ENCODE peak calls at places on chromosomes 5 and 9, in eight cellular contexts. K, W, R, D, A, M, J and O are unnamed samples.

GRCh38 chr9:15735083-15735974 is 182.5 kb downstream of the CCDC171 start:
- DNase-seq in K (no peak), W (peak), R (no peak), D (no peak), A (peak), M (no peak), J (no peak), O (no peak)

GRCh38 chr9:131747352-131747751 is 7.5 kb upstream of the RAPGEF1 start:
- DNase-seq in K (no peak), W (peak), R (peak), D (peak), A (peak), M (no peak), J (no peak), O (no peak)

GRCh38 chr5:3349704-3350565 is 245.7 kb upstream of the IRX1 start:
- DNase-seq in K (no peak), W (no peak), R (peak), D (no peak), A (no peak), M (no peak), J (no peak), O (no peak)

GRCh38 chr5:32612134-32612888 is 27.0 kb downstream of the SUB1 start:
- DNase-seq in K (no peak), W (peak), R (no peak), D (no peak), A (peak), M (no peak), J (no peak), O (no peak)

GRCh38 chr9:91711755-91712591 is 238.1 kb downstream of the ROR2 start:
- DNase-seq in K (no peak), W (peak), R (no peak), D (no peak), A (no peak), M (no peak), J (no peak), O (peak)

GRCh38 chr9:35106343-35106730 is 3.4 kb upstream of the STOML2 start:
- DNase-seq in K (no peak), W (no peak), R (peak), D (no peak), A (no peak), M (no peak), J (no peak), O (peak)

GRCh38 chr5:14444988-14445387 is 136.6 kb upstream of the OTULINL start:
- DNase-seq in K (no peak), W (no peak), R (no peak), D (no peak), A (no peak), M (no peak), J (no peak), O (no peak)

GRCh38 chr5:53936481-53937352 is 373.7 kb downstream of the ARL15 start:
- DNase-seq in K (no peak), W (no peak), R (peak), D (no peak), A (no peak), M (no peak), J (no peak), O (no peak)

GRCh38 chr5:112957970-112958773 is 18.4 kb upstream of the DCP2 start:
- DNase-seq in K (no peak), W (peak), R (peak), D (no peak), A (peak), M (no peak), J (peak), O (no peak)

GRCh38 chr9:134942011-134942410 is 24.3 kb upstream of the FCN1 start:
- DNase-seq in K (peak), W (no peak), R (no peak), D (no peak), A (no peak), M (no peak), J (peak), O (no peak)

GRCh38 chr9:92666912-92667532 is 2.9 kb downstream of the IPPK start:
- DNase-seq in K (peak), W (no peak), R (peak), D (no peak), A (no peak), M (no peak), J (peak), O (no peak)

GRCh38 chr5:1105350-1106265 is 6.3 kb downstream of the SLC12A7 start:
- DNase-seq in K (no peak), W (no peak), R (no peak), D (no peak), A (no peak), M (no peak), J (no peak), O (peak)

GRCh38 chr9:34647651-34648050 is 1.2 kb downstream of the GALT start:
- DNase-seq in K (no peak), W (no peak), R (peak), D (no peak), A (no peak), M (no peak), J (no peak), O (no peak)

GRCh38 chr9:96062854-96063253 is 187.4 kb downstream of the ERCC6L2 start:
- DNase-seq in K (no peak), W (no peak), R (no peak), D (no peak), A (no peak), M (no peak), J (no peak), O (no peak)

GRCh38 chr9:113164536-113165300 is 13.9 kb downstream of the SLC31A2 start:
- DNase-seq in K (no peak), W (peak), R (peak), D (no peak), A (peak), M (no peak), J (peak), O (no peak)

GRCh38 chr9:134689320-134690181 is 47.9 kb downstream of the COL5A1 start:
- DNase-seq in K (peak), W (peak), R (peak), D (peak), A (no peak), M (peak), J (peak), O (peak)

GRCh38 chr5:7329712-7330111 is 66.2 kb upstream of the ADCY2 start:
- DNase-seq in K (no peak), W (no peak), R (no peak), D (no peak), A (no peak), M (no peak), J (no peak), O (no peak)

GRCh38 chr5:141476132-141476909 is 555 bp downstream of the PCDHGC3 start:
- DNase-seq in K (no peak), W (peak), R (peak), D (peak), A (peak), M (peak), J (peak), O (peak)

DNA sequence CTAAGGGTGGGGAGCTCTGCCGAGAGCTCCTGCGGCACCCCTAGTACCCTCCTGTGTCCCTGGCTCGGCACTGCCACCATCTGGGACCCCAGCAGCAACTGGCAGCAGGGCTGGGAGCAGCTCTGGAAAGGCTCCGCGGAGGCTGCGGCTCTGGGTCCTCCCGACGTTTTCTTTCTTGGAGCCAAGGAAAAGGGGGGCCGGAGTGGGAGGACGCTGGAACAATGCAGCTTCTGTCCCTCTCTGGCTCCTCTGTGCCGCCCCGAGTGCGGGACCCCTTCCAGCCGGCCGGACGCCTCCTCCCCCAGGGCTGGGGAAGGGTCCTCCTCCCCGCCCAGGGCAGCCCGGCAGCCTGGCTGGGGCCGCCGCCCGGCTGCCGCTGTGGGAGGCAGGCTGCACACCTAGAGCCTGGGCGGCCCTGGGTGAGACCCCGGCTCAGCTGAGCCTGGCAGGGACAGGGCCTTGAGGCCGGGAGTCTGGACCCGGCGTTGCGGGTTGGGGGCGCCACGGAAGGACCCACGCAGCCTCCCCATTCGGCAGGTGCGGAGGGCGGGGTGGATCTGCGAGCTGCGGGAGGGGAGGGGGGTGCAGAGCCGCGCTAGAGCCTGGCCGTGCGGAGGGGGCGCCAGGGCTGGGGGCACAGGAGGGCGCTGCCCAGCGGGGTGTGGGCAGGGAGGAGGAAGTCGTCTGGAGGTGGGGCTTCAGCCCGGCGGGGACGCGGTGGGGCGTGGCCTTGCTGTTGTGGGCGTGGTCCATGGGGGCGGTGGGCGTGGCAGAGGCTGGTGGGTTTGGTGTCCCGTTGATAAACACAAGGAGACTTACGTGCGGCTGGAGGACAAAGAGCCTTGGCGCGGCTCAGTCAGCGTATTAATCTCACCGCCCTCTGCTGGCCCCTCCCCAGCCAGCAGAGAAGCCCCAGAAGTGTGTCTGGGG is 15.1 kb downstream of the GPSM1 start:
- DNase-seq in K (no peak), W (peak), R (peak), D (peak), A (peak), M (peak), J (peak), O (peak)
- TF ChIP-seq CTCF in K (no peak), W (no peak), R (no peak), D (peak), A (no peak), M (no peak), J (no peak), O (no peak)

GRCh38 chr9:136268776-136269175 is 23.2 kb upstream of the QSOX2 start:
- DNase-seq in K (no peak), W (no peak), R (no peak), D (peak), A (no peak), M (no peak), J (no peak), O (no peak)

GRCh38 chr9:136265561-136266355 is 20.1 kb upstream of the QSOX2 start:
- DNase-seq in K (no peak), W (no peak), R (no peak), D (no peak), A (no peak), M (no peak), J (no peak), O (no peak)

GRCh38 chr9:136268318-136268717 is 22.7 kb upstream of the QSOX2 start:
- DNase-seq in K (no peak), W (no peak), R (no peak), D (peak), A (no peak), M (no peak), J (no peak), O (no peak)

GRCh38 chr9:136264803-136265405 is 19.3 kb upstream of the QSOX2 start:
- DNase-seq in K (no peak), W (no peak), R (no peak), D (no peak), A (no peak), M (no peak), J (no peak), O (no peak)

DNA sequence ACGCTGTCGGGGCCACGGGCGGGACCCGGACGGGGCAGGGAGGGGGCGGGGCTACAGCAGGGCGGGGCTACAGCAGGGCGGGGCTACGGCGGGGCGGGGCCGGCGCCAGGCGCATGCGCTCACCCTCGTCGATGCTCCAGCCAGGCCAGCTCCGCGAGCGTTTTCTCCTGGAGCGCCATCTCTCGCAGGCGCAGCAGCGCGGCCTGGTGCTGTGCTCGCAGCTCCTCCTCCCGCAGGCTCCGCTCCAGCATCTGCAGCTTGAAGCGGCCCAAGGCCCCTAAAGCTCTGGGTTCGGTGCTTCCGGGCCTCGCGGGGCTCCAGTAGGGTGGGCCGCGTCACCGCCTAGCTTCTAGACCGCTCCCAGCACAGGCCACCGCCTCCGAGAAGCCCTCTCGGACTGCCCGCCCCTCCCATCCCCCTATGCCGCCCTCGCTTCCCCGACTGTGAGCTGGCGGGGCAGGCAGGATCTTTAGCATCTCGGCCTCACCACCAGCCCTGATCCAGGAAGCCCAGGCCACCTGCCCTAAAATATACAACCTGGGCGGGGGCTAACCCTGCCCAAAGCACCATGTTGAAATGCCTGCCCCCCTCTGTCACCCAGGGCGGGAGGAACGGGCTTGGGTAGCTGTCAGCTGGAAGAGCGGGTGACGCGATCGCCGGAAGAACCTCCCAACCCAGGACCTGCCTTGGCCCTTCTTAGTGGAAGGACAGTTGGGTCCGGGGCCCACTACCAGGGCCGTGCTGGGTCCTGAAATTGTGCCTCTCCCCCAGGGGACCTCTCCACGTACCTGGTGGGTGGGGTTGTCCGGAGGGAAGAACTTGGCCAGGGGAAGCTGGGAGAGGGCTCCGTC is 21.9 kb upstream of the QSOX2 start:
- DNase-seq in K (no peak), W (peak), R (peak), D (peak), A (peak), M (peak), J (peak), O (peak)
- TF ChIP-seq CTCF in K (peak), W (peak), R (peak), D (peak), A (no peak), M (no peak), J (no peak), O (peak)

GRCh38 chr5:74631088-74631960 is 9.2 kb downstream of the ENC1 start:
- DNase-seq in K (no peak), W (peak), R (no peak), D (peak), A (no peak), M (no peak), J (no peak), O (peak)

GRCh38 chr5:74633710-74634109 is 6.8 kb downstream of the ENC1 start:
- DNase-seq in K (no peak), W (no peak), R (no peak), D (no peak), A (no peak), M (no peak), J (no peak), O (no peak)

GRCh38 chr5:74630387-74631087 is 10.0 kb downstream of the ENC1 start:
- DNase-seq in K (no peak), W (peak), R (no peak), D (no peak), A (peak), M (no peak), J (no peak), O (no peak)

GRCh38 chr5:74634611-74635286 is 5.8 kb downstream of the ENC1 start:
- DNase-seq in K (no peak), W (no peak), R (no peak), D (no peak), A (no peak), M (no peak), J (no peak), O (no peak)

GRCh38 chr5:74632947-74633356 is 7.6 kb downstream of the ENC1 start:
- DNase-seq in K (no peak), W (peak), R (no peak), D (no peak), A (no peak), M (no peak), J (no peak), O (no peak)
- TF ChIP-seq CTCF in K (no peak), W (no peak), R (no peak), D (no peak), A (no peak), M (no peak), J (no peak), O (no peak)

DNA sequence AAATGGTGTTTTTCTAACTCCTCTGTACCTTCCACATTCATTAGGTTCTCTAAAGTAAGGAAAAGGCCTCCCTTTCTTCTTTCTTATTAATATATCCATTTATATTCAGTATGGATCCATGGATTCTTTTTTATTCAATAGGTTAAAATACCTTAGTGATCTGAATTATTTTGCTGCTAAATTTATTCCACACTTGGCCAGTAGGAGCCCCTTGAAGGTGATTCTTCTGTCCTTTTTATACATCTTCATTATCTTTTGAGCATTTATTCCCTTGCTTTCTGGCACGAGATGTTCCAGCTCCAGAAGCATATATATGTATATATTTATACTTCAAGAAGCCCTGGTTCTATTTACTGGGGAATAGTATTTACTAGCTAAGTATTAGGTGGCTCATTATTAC is 311.8 kb upstream of the SGCD start:
- DNase-seq in K (no peak), W (no peak), R (no peak), D (no peak), A (no peak), M (no peak), J (no peak), O (no peak)
- TF ChIP-seq CTCF in K (peak), W (no peak), R (no peak), D (peak), A (no peak), M (peak), J (no peak), O (no peak)

DNA sequence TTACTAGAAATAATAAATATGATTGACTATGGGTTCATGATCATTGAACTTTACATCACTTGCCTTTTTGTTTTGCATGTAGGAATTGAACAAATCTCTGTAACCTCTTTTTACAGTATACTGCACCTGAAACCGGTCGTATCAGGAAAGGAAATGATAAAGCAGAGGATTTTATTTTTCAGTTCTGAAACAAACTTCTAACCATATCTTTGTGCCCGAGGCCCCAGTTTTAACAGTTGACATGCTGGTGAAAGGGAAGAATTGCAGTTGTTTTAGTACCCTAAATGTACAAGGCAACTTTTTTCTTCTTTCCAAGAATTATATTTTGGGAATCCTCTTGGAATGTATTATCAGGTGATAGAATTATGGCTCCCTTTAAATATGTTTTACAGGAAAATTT is 27.8 kb downstream of the TMEM38B start:
- DNase-seq in K (no peak), W (no peak), R (no peak), D (no peak), A (no peak), M (no peak), J (no peak), O (no peak)
- TF ChIP-seq CTCF in K (no peak), W (no peak), R (no peak), D (no peak), A (no peak), M (peak), J (no peak), O (no peak)

GRCh38 chr5:160846642-160847041 is 5.4 kb downstream of the ATP10B start:
- DNase-seq in K (no peak), W (no peak), R (no peak), D (no peak), A (no peak), M (no peak), J (no peak), O (no peak)
- TF ChIP-seq CTCF in K (no peak), W (no peak), R (no peak), D (no peak), A (no peak), M (no peak), J (no peak), O (no peak)